ENCODE peak calls at places on chromosomes 1 and 21, in five cellular contexts. C is IMR-90; Y is BJ; S is amygdala; M is activated CD8-positive, alpha-beta memory T cell treated with anti-CD3 and anti-CD28 coated beads for 24 hours. Q is an unnamed sample.

GRCh38 chr1:155640367-155640766 is 30.3 kb downstream of the MSTO1 start:
- DNase-seq in C (no peak), Y (no peak), S (no peak), M (no peak), Q (no peak)

GRCh38 chr1:223221686-223222085 is 78.6 kb upstream of the TLR5 start:
- DNase-seq in C (no peak), Y (no peak), S (no peak), M (peak; percentile 28), Q (no peak)

GRCh38 chr21:46675595-46676280 is 40.3 kb downstream of the PRMT2 start:
- DNase-seq in C (peak; percentile 29), Y (no peak), S (no peak), M (no peak), Q (no peak)

GRCh38 chr1:35560256-35561225 is 2.9 kb downstream of the NCDN start:
- DNase-seq in C (no peak), Y (no peak), S (peak; percentile 83), M (no peak), Q (no peak)

GRCh38 chr1:44405804-44406743 is 1.0 kb downstream of the RNF220 start:
- DNase-seq in C (no peak), Y (no peak), S (no peak), M (peak; percentile 73), Q (no peak)

GRCh38 chr21:20822559-20823133 is 175.6 kb upstream of the NCAM2 start:
- DNase-seq in C (no peak), Y (no peak), S (peak; percentile 6), M (no peak), Q (no peak)

GRCh38 chr1:112477550-112477949 is 31.2 kb upstream of the WNT2B start:
- DNase-seq in C (no peak), Y (no peak), S (no peak), M (no peak), Q (no peak)

GRCh38 chr21:46325073-46325912 is 1.3 kb downstream of the PCNT start:
- DNase-seq in C (peak; percentile 47), Y (no peak), S (no peak), M (peak; percentile 80), Q (no peak)

GRCh38 chr1:6513296-6513928 is 21.9 kb upstream of the PLEKHG5 start:
- DNase-seq in C (no peak), Y (no peak), S (no peak), M (no peak), Q (no peak)

GRCh38 chr1:215824245-215824644 is 257.1 kb downstream of the KCTD3 start:
- DNase-seq in C (peak; percentile 45), Y (no peak), S (no peak), M (no peak), Q (no peak)

GRCh38 chr1:166197141-166197540 is 30.3 kb upstream of the FAM78B start:
- DNase-seq in C (no peak), Y (no peak), S (no peak), M (no peak), Q (no peak)

GRCh38 chr1:105678334-105678733 is 1378.1 kb upstream of the PRMT6 start:
- DNase-seq in C (no peak), Y (no peak), S (no peak), M (no peak), Q (no peak)

GRCh38 chr21:43801006-43801783 is 11.8 kb downstream of the RRP1 start:
- DNase-seq in C (no peak), Y (no peak), S (no peak), M (no peak), Q (no peak)

GRCh38 chr1:80448081-80448480 is 1352.7 kb upstream of the ADGRL2 start:
- DNase-seq in C (peak; percentile 27), Y (no peak), S (no peak), M (no peak), Q (peak; percentile 1)

GRCh38 chr1:4584471-4584870 is 69.9 kb upstream of the AJAP1 start:
- DNase-seq in C (no peak), Y (no peak), S (no peak), M (no peak), Q (no peak)

GRCh38 chr1:60458111-60458510 is 384.5 kb upstream of the C1orf87 start:
- DNase-seq in C (no peak), Y (no peak), S (no peak), M (no peak), Q (no peak)